ENCODE peak calls at places on chromosomes 6 and 20, in five cellular contexts. One of them, this sample, is unnamed.

GRCh38 chr6:56875523-56875922 is 79.4 kb upstream of the BEND6 start:
- DNase-seq in transverse colon: no peak
- DNase-seq in prostate gland: no peak
- DNase-seq in Peyer's patch: no peak
- DNase-seq in lower leg skin: no peak
- DNase-seq in this sample: no peak

GRCh38 chr6:165580139-165580538 is 82.9 kb downstream of the PDE10A start:
- DNase-seq in prostate gland: no peak
- DNase-seq in Peyer's patch: no peak
- DNase-seq in lower leg skin: no peak
- DNase-seq in transverse colon: no peak
- DNase-seq in this sample: no peak

GRCh38 chr6:113539202-113539601 is 317.9 kb upstream of the MARCKS start:
- DNase-seq in Peyer's patch: no peak
- DNase-seq in lower leg skin: no peak
- DNase-seq in transverse colon: no peak
- DNase-seq in prostate gland: no peak
- DNase-seq in this sample: no peak

GRCh38 chr20:13777171-13777601 is 7.5 kb downstream of the ESF1 start:
- DNase-seq in transverse colon: no peak
- DNase-seq in Peyer's patch: no peak
- DNase-seq in lower leg skin: no peak
- DNase-seq in prostate gland: no peak
- DNase-seq in this sample: no peak

GRCh38 chr20:18394363-18394762 is 72.5 kb downstream of the DZANK1 start:
- DNase-seq in Peyer's patch: no peak
- DNase-seq in transverse colon: no peak
- DNase-seq in lower leg skin: no peak
- DNase-seq in prostate gland: no peak
- DNase-seq in this sample: no peak

GRCh38 chr20:32327087-32327681 is 30.9 kb upstream of the ASXL1 start:
- DNase-seq in transverse colon: no peak
- DNase-seq in prostate gland: no peak
- DNase-seq in Peyer's patch: no peak
- DNase-seq in lower leg skin: no peak
- DNase-seq in this sample: no peak

GRCh38 chr6:124941259-124941658 is 21.0 kb upstream of the RNF217 start:
- DNase-seq in lower leg skin: no peak
- DNase-seq in prostate gland: no peak
- DNase-seq in Peyer's patch: no peak
- DNase-seq in transverse colon: no peak
- DNase-seq in this sample: no peak

GRCh38 chr6:50380409-50381105 is 330.8 kb upstream of the DEFB112 start:
- DNase-seq in transverse colon: no peak
- DNase-seq in Peyer's patch: no peak
- DNase-seq in prostate gland: no peak
- DNase-seq in lower leg skin: no peak
- DNase-seq in this sample: no peak

GRCh38 chr6:111872521-111873177 is 603 bp downstream of the FYN start:
- DNase-seq in prostate gland: no peak
- DNase-seq in Peyer's patch: peak; percentile 69
- DNase-seq in lower leg skin: peak; percentile 93
- DNase-seq in transverse colon: peak; percentile 34
- DNase-seq in this sample: peak; percentile 8

GRCh38 chr20:62975251-62975770 is 22.8 kb downstream of the SLC17A9 start:
- DNase-seq in prostate gland: no peak
- DNase-seq in transverse colon: no peak
- DNase-seq in Peyer's patch: no peak
- DNase-seq in lower leg skin: no peak
- DNase-seq in this sample: no peak

GRCh38 chr20:21508230-21509078 is 5.4 kb downstream of the NKX2-2 start:
- DNase-seq in Peyer's patch: no peak
- DNase-seq in lower leg skin: no peak
- DNase-seq in prostate gland: no peak
- DNase-seq in transverse colon: no peak
- DNase-seq in this sample: no peak

GRCh38 chr6:159151266-159151855 is 17.8 kb upstream of the FNDC1 start:
- DNase-seq in lower leg skin: no peak
- DNase-seq in transverse colon: peak; percentile 48
- DNase-seq in prostate gland: no peak
- DNase-seq in Peyer's patch: peak; percentile 78
- DNase-seq in this sample: peak; percentile 59

GRCh38 chr6:10880366-10880765 is 1.5 kb downstream of the GCM2 start:
- DNase-seq in Peyer's patch: no peak
- DNase-seq in lower leg skin: no peak
- DNase-seq in prostate gland: no peak
- DNase-seq in transverse colon: no peak
- DNase-seq in this sample: no peak

GRCh38 chr6:84675651-84676050 is 88.7 kb downstream of the TBX18 start:
- DNase-seq in transverse colon: no peak
- DNase-seq in prostate gland: no peak
- DNase-seq in lower leg skin: no peak
- DNase-seq in Peyer's patch: no peak
- DNase-seq in this sample: no peak

GRCh38 chr6:11317885-11318771 is 85.7 kb upstream of the NEDD9 start:
- DNase-seq in lower leg skin: no peak
- DNase-seq in Peyer's patch: peak; percentile 86
- DNase-seq in transverse colon: peak; percentile 78
- DNase-seq in prostate gland: no peak
- DNase-seq in this sample: no peak

GRCh38 chr6:147522597-147522996 is 14.1 kb downstream of the SAMD5 start:
- DNase-seq in lower leg skin: no peak
- DNase-seq in Peyer's patch: no peak
- DNase-seq in prostate gland: no peak
- DNase-seq in transverse colon: no peak
- DNase-seq in this sample: no peak

GRCh38 chr6:90374201-90374600 is 77.6 kb upstream of the BACH2 start:
- DNase-seq in lower leg skin: no peak
- DNase-seq in prostate gland: no peak
- DNase-seq in Peyer's patch: no peak
- DNase-seq in transverse colon: no peak
- DNase-seq in this sample: no peak

GRCh38 chr6:166307082-166307980 is 861 bp downstream of the PRR18 start:
- DNase-seq in Peyer's patch: no peak
- DNase-seq in transverse colon: no peak
- DNase-seq in lower leg skin: no peak
- DNase-seq in prostate gland: no peak
- DNase-seq in this sample: no peak

GRCh38 chr6:4210619-4211419 is 75.4 kb upstream of the ECI2 start:
- DNase-seq in lower leg skin: no peak
- DNase-seq in prostate gland: peak; percentile 23
- DNase-seq in transverse colon: peak; percentile 56
- DNase-seq in Peyer's patch: peak; percentile 78
- DNase-seq in this sample: peak; percentile 78

GRCh38 chr6:135506270-135506997 is 8.9 kb upstream of the AHI1 start:
- DNase-seq in prostate gland: peak; percentile 25
- DNase-seq in transverse colon: no peak
- DNase-seq in Peyer's patch: no peak
- DNase-seq in lower leg skin: no peak
- DNase-seq in this sample: peak; percentile 38

GRCh38 chr20:20371681-20372080 is 3.8 kb downstream of the INSM1 start:
- DNase-seq in Peyer's patch: no peak
- DNase-seq in transverse colon: no peak
- DNase-seq in prostate gland: no peak
- DNase-seq in lower leg skin: peak; percentile 12
- DNase-seq in this sample: no peak

GRCh38 chr6:108453601-108454157 is 107.0 kb upstream of the FOXO3 start:
- DNase-seq in transverse colon: no peak
- DNase-seq in Peyer's patch: no peak
- DNase-seq in lower leg skin: no peak
- DNase-seq in prostate gland: no peak
- DNase-seq in this sample: no peak

GRCh38 chr6:42210551-42210950 is 7.1 kb downstream of the MRPS10 start:
- DNase-seq in prostate gland: no peak
- DNase-seq in Peyer's patch: no peak
- DNase-seq in transverse colon: no peak
- DNase-seq in lower leg skin: no peak
- DNase-seq in this sample: no peak

GRCh38 chr6:88982720-88983119 is 19.3 kb upstream of the RNGTT start:
- DNase-seq in prostate gland: peak; percentile 62
- DNase-seq in Peyer's patch: no peak
- DNase-seq in transverse colon: no peak
- DNase-seq in lower leg skin: no peak
- DNase-seq in this sample: peak; percentile 73

GRCh38 chr20:14698125-14698524 is 360.7 kb upstream of the FLRT3 start:
- DNase-seq in transverse colon: no peak
- DNase-seq in Peyer's patch: no peak
- DNase-seq in prostate gland: no peak
- DNase-seq in lower leg skin: no peak
- DNase-seq in this sample: no peak

GRCh38 chr20:19935842-19936241 is 81.3 kb upstream of the NAA20 start:
- DNase-seq in Peyer's patch: no peak
- DNase-seq in prostate gland: peak; percentile 93
- DNase-seq in lower leg skin: peak; percentile 91
- DNase-seq in transverse colon: peak; percentile 75
- DNase-seq in this sample: peak; percentile 35

GRCh38 chr20:51767018-51767866 is 948 bp downstream of the ATP9A start:
- DNase-seq in transverse colon: peak; percentile 93
- DNase-seq in prostate gland: peak; percentile 94
- DNase-seq in lower leg skin: peak; percentile 89
- DNase-seq in Peyer's patch: peak; percentile 92
- DNase-seq in this sample: peak; percentile 91
- TF ChIP-seq POLR2A in transverse colon: peak; percentile 64
- TF ChIP-seq POLR2A in prostate gland: peak; percentile 64
- TF ChIP-seq POLR2A in lower leg skin: no peak
- TF ChIP-seq POLR2A in Peyer's patch: peak; percentile 58
- TF ChIP-seq POLR2A in this sample: no peak

DNA sequence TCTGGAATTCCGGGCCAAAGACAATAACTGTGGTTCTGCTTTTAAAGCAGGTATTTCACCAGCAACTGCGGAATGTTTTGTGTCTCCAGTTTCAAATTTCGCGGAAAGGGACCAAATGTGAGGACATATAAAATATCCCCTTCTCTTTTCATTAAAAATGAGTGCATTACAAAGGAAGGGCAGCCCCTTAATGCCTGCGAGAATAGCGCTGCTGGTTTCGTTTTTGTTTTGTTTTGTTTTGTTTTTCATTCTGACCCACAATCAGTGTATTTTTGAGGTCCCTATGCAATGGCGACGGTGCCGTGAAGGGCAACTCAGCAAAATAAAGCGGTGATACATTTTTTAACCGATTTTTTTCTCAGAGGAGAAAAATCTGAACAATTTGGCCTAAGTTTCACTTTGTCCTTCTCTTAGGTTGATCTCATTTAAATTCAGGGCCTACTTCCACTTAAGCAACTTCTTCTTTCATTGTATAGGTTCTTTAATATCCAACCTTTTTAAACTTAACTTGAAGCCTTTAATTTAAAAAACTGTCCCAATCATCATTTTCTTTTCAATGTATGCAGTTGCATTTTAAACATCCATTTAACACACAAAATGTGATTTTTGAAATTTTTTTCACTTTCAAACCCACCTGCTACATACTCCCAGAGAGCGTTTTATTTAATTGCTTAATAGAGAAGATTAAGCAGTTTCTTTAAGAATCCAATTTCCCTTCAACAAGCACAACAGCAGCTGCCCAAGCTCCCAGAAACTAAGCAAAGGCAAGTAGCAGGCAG is 2.9 kb upstream of the HIVEP2 start:
- DNase-seq in transverse colon: no peak
- DNase-seq in Peyer's patch: no peak
- DNase-seq in prostate gland: no peak
- DNase-seq in lower leg skin: no peak
- DNase-seq in this sample: peak; percentile 14
- TF ChIP-seq POLR2A in transverse colon: no peak
- TF ChIP-seq POLR2A in Peyer's patch: no peak
- TF ChIP-seq POLR2A in prostate gland: no peak
- TF ChIP-seq POLR2A in lower leg skin: no peak
- TF ChIP-seq POLR2A in this sample: no peak

GRCh38 chr20:50122763-50123162 is 9.8 kb upstream of the UBE2V1 start:
- DNase-seq in Peyer's patch: no peak
- DNase-seq in transverse colon: no peak
- DNase-seq in lower leg skin: no peak
- DNase-seq in prostate gland: no peak
- DNase-seq in this sample: no peak

GRCh38 chr20:50123418-50123817 is 10.5 kb upstream of the UBE2V1 start:
- DNase-seq in Peyer's patch: no peak
- DNase-seq in lower leg skin: no peak
- DNase-seq in transverse colon: no peak
- DNase-seq in prostate gland: no peak
- DNase-seq in this sample: no peak

GRCh38 chr20:50121858-50122271 is 8.9 kb upstream of the UBE2V1 start:
- DNase-seq in Peyer's patch: no peak
- DNase-seq in lower leg skin: no peak
- DNase-seq in prostate gland: no peak
- DNase-seq in transverse colon: no peak
- DNase-seq in this sample: no peak

GRCh38 chr20:50118203-50118602 is 5.3 kb upstream of the UBE2V1 start:
- DNase-seq in Peyer's patch: no peak
- DNase-seq in lower leg skin: no peak
- DNase-seq in prostate gland: no peak
- DNase-seq in transverse colon: no peak
- DNase-seq in this sample: no peak

DNA sequence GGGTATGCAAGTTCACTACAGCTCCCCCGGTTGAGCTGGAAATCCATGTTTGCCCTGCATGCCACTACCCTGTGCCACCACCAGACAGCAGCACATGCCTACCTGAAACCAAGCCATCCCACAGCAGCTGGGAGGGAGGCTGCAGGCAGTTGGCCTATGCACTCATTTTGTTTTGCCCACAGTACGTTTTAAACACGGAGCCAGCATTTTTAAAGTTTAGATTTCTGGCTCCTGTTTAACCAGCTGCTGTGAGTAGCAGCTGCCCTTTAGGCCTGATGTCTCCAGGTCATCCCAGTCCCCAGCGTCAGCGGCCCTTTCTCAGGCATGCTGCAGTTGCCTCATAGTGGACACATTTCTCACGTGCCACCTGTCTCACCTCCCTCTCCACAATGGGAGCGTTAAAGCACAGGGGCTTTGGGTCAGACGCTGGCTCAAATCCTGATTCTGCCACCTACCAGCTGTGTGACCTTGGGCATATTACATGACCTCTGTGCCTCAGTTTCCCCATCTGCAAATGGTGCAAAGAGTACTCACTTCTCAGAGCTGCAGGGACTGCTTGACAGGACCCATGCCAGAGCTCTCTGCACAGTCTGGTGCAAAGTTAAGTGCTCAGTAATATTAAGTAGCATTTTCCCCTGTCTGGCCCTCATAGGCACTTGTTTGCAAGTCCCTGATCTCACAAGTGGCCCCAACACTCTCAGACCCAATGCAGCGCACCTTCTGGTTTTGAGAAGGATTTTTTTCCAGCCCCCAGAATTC is 8.2 kb upstream of the UBE2V1 start:
- DNase-seq in transverse colon: peak; percentile 75
- DNase-seq in prostate gland: peak; percentile 68
- DNase-seq in Peyer's patch: peak; percentile 82
- DNase-seq in lower leg skin: no peak
- DNase-seq in this sample: peak; percentile 83
- TF ChIP-seq POLR2A in transverse colon: peak; percentile 5
- TF ChIP-seq POLR2A in prostate gland: no peak
- TF ChIP-seq POLR2A in Peyer's patch: no peak
- TF ChIP-seq POLR2A in lower leg skin: no peak
- TF ChIP-seq POLR2A in this sample: no peak

DNA sequence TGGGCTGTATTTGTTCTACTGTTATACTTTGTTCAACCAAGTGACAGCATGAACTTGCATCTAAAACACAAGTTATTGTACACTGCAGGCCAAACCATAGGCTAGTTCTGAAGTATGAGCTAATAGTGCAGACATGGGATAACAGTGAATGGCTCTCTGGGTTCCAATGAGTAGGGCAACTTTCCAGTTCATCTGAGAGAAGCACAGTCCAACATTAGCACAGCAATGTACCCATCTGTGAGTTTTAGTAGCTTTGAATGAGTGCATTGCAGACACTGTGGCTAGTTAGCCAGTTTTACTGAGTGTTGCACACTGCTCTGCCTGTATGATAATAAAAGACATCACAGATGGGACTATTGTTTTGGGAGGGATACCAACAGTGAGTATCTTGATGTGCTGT is 56.5 kb upstream of the FUT9 start:
- DNase-seq in Peyer's patch: no peak
- DNase-seq in prostate gland: no peak
- DNase-seq in lower leg skin: no peak
- DNase-seq in transverse colon: no peak
- DNase-seq in this sample: no peak
- TF ChIP-seq POLR2A in Peyer's patch: no peak
- TF ChIP-seq POLR2A in prostate gland: no peak
- TF ChIP-seq POLR2A in lower leg skin: no peak
- TF ChIP-seq POLR2A in transverse colon: no peak
- TF ChIP-seq POLR2A in this sample: no peak